ENCODE peak calls at places on chromosomes 13 and 19, in seven cellular contexts. C is prostate gland; S is neuronal stem cell; L is mammary epithelial cell; G is CD4-positive, CD25-positive, alpha-beta regulatory T cell; T is mesendoderm; E is uterus. Q is an unnamed sample.

GRCh38 chr13:67230774-67231480 is 791 bp upstream of the PCDH9 start:
- DNase-seq in S (peak; percentile 68), L (peak; percentile 63), T (peak; percentile 73), E (peak; percentile 32), C (peak; percentile 45), G (no peak), Q (peak; percentile 87)

GRCh38 chr13:60811581-60811980 is 414.6 kb downstream of the TDRD3 start:
- DNase-seq in G (no peak), S (no peak), T (no peak), L (no peak), E (no peak), C (no peak), Q (no peak)

GRCh38 chr13:99131410-99131809 is 69.2 kb upstream of the UBAC2 start:
- DNase-seq in L (no peak), C (no peak), E (no peak), T (no peak), S (no peak), G (no peak), Q (no peak)

GRCh38 chr13:42548731-42549554 is 25.0 kb upstream of the TNFSF11 start:
- DNase-seq in L (no peak), C (no peak), G (no peak), T (no peak), S (no peak), E (no peak), Q (peak; percentile 55)

GRCh38 chr13:73691891-73692290 is 442.3 kb downstream of the KLF12 start:
- DNase-seq in G (no peak), S (no peak), E (no peak), T (no peak), L (no peak), C (no peak), Q (no peak)

GRCh38 chr13:40578055-40578454 is 88.4 kb downstream of the FOXO1 start:
- DNase-seq in L (no peak), G (no peak), S (no peak), T (no peak), E (no peak), C (no peak), Q (no peak)

GRCh38 chr19:36113895-36114762 is 546 bp downstream of the POLR2I start:
- DNase-seq in C (peak; percentile 13), E (no peak), L (peak; percentile 42), G (no peak), S (no peak), T (peak; percentile 64), Q (no peak)

GRCh38 chr13:43326100-43326499 is 302.7 kb downstream of the DNAJC15 start:
- DNase-seq in S (no peak), G (no peak), E (no peak), T (no peak), C (no peak), L (no peak), Q (no peak)

GRCh38 chr19:47026889-47027288 is 7.3 kb downstream of the NPAS1 start:
- DNase-seq in L (no peak), E (no peak), G (no peak), S (no peak), C (no peak), T (no peak), Q (no peak)

GRCh38 chr19:4923379-4923747 is 14.1 kb downstream of the UHRF1 start:
- DNase-seq in S (no peak), L (no peak), T (no peak), G (no peak), E (no peak), C (no peak), Q (no peak)

GRCh38 chr13:50323440-50324070 is 308.3 kb downstream of the KCNRG start:
- DNase-seq in L (peak; percentile 85), T (no peak), C (no peak), G (no peak), E (no peak), S (no peak), Q (no peak)

GRCh38 chr13:46543307-46543706 is 9.7 kb upstream of the LRCH1 start:
- DNase-seq in C (no peak), G (no peak), S (no peak), L (no peak), E (no peak), T (no peak), Q (no peak)

GRCh38 chr13:72500851-72501250 is 226.6 kb downstream of the MZT1 start:
- DNase-seq in S (no peak), L (no peak), E (no peak), G (no peak), T (no peak), C (no peak), Q (no peak)

GRCh38 chr13:95676100-95676774 is 702 bp upstream of the DNAJC3 start:
- DNase-seq in G (peak; percentile 4), L (peak; percentile 66), C (peak; percentile 24), S (no peak), E (no peak), T (no peak), Q (no peak)

GRCh38 chr19:17847538-17848366 is at the start of gene JAK3:
- DNase-seq in T (peak; percentile 92), L (no peak), S (peak; percentile 79), C (no peak), E (no peak), G (peak; percentile 69), Q (peak; percentile 86)

GRCh38 chr13:25687622-25688225 is 315.9 kb downstream of the ATP8A2 start:
- DNase-seq in C (peak; percentile 23), G (no peak), L (no peak), S (no peak), T (no peak), E (peak; percentile 15), Q (no peak)

GRCh38 chr13:19618925-19619324 is 14.5 kb upstream of the MPHOSPH8 start:
- DNase-seq in T (peak; percentile 58), L (no peak), C (no peak), E (no peak), S (no peak), G (no peak), Q (no peak)

GRCh38 chr19:42271861-42272534 is 2.9 kb downstream of the CIC start:
- DNase-seq in L (no peak), E (no peak), G (no peak), T (no peak), C (no peak), S (no peak), Q (peak; percentile 46)

GRCh38 chr19:15264061-15264932 is 32.0 kb upstream of the EPHX3 start:
- DNase-seq in E (peak; percentile 81), T (peak; percentile 89), S (peak; percentile 68), L (peak; percentile 35), G (peak; percentile 44), C (peak; percentile 61), Q (peak; percentile 86)

GRCh38 chr13:114264886-114265611 is 16.4 kb upstream of the UPF3A start:
- DNase-seq in E (no peak), L (peak; percentile 24), S (no peak), C (no peak), G (no peak), T (no peak), Q (no peak)

DNA sequence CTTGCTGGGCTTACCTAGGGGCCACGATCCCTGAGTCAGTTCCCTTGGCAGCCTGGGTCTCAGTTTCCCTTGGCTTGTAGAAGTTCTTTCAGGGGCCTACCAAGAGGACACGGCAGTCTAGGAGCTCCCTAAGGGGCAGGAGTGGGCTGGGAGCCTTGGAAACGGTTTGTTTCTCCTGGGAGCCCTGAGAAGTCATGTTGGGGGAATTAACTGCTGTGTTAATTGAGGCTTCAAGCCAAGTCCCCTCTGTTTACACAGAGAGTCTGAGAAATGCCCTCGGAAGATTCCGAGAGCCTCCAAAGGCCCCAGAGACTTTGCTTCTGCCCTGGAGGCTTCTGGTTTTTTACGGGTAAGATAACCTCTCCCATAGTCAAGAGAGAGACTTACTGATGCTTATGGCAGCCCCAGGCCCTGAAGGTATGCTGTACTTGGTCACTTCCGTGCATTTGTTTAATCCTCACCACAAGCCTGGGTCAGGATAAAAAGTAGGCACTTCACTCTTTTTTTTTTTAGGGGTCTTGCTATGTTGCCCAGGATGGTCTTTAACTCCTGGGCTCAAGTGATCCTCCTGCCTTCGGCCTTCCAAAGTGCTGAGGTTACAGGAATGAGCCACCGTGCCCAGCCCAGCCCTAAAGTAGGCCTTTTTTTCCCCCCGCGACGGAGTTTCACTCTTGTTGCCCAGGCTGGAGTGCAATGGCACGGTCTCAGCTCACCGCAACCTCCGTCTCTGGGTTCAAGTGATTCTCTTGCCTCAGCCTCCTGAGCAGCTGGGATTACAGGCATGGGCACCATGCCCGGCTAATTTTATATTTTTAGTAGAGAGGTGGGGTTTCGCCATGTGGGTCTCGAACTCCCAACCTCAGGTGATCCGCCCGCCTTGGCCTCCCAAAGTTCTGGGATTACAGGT is 15.1 kb downstream of the IER2 start:
- DNase-seq in L (no peak), S (no peak), C (no peak), G (no peak), T (peak; percentile 84), E (no peak), Q (no peak)
- H3K4me1 ChIP-seq in L (peaks cover 73% of the 10 kb centered on the region), S (peaks cover 27% of the 10 kb centered on the region), C (peaks cover 8% of the 10 kb centered on the region), G (peaks cover 99% of the 10 kb centered on the region), T (peaks cover 15% of the 10 kb centered on the region), E (peaks cover 16% of the 10 kb centered on the region), Q (no peaks in the 10 kb centered on the region)

GRCh38 chr19:49451430-49452181 is at the start of gene PIH1D1:
- DNase-seq in G (peak; percentile 91), L (peak; percentile 99), C (peak; percentile 99), S (peak; percentile 96), T (peak; percentile 100), E (peak; percentile 99), Q (peak; percentile 98)

GRCh38 chr19:49447485-49448431 is 3.9 kb downstream of the PIH1D1 start:
- DNase-seq in T (peak; percentile 68), E (peak; percentile 42), L (no peak), S (no peak), C (no peak), G (no peak), Q (peak; percentile 58)

GRCh38 chr19:49448432-49448786 is 3.2 kb downstream of the PIH1D1 start:
- DNase-seq in S (no peak), G (no peak), E (no peak), L (no peak), T (no peak), C (no peak), Q (no peak)

GRCh38 chr19:49453013-49453756 is at the start of gene ALDH16A1:
- DNase-seq in S (peak; percentile 97), E (peak; percentile 98), G (peak; percentile 96), T (peak; percentile 99), L (peak; percentile 96), C (peak; percentile 97), Q (peak; percentile 99)

GRCh38 chr19:49450405-49450804 is 1.2 kb downstream of the PIH1D1 start:
- DNase-seq in S (no peak), T (no peak), C (no peak), L (no peak), E (no peak), G (no peak), Q (no peak)
- H3K4me3 ChIP-seq in S (no peak overlapping the region), T (no peak overlapping the region), C (no peak overlapping the region), L (peak overlapping the region; percentile 92), E (no peak overlapping the region), G (peak overlapping the region; percentile 74), Q (no peak overlapping the region)

DNA sequence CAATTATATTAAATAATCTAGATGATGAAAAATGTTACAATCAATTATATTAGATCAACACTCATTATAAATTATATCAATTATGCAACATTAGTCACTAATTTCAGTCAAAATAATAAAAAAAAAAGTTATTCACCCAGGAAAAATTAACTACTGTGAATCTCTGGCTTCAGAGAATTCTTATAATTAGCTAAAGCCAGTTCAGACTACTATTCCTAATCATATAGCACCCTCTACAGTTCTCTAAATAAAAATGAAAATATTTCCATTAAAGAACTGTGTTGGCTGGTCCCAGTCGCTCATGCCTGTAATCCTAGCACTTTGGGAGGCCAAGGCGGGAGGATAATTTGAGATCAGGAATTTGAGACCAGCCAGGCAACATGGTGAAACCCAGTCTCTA is 33.0 kb downstream of the XPO4 start:
- DNase-seq in G (no peak), E (no peak), S (no peak), T (no peak), C (no peak), L (no peak), Q (no peak)
- H3K4me1 ChIP-seq in G (no peaks in the 10 kb centered on the region), E (no peaks in the 10 kb centered on the region), S (no peaks in the 10 kb centered on the region), T (peaks cover 1% of the 10 kb centered on the region), C (no peaks in the 10 kb centered on the region), L (peaks cover 15% of the 10 kb centered on the region), Q (no peaks in the 10 kb centered on the region)

GRCh38 chr19:13022859-13023636 is 27.8 kb downstream of the NFIX start:
- DNase-seq in S (no peak), T (peak; percentile 50), C (peak; percentile 93), L (peak; percentile 95), E (peak; percentile 95), G (no peak), Q (peak; percentile 91)
- H3K4me3 ChIP-seq in S (no peak overlapping the region), T (no peak overlapping the region), C (peak overlapping the region; percentile 51), L (peak overlapping the region; percentile 65), E (peak overlapping the region; percentile 33), G (no peak overlapping the region), Q (peak overlapping the region; percentile 25)

Q was measured in aorta.